ENCODE peak calls at places on chromosomes 12 and 14, in seven cellular contexts. A, L, P, C, N, T and I are unnamed samples.
A peak's percentile ranks its signal among the peaks of the same experiment; 100 is the strongest.

GRCh38 chr12:71904629-71905028 is 34.0 kb upstream of the TPH2 start:
- DNase-seq in A (no peak), L (no peak), P (no peak), C (no peak), N (no peak), T (no peak), I (no peak)

GRCh38 chr12:122947352-122947792 is 18.9 kb downstream of the ABCB9 start:
- DNase-seq in A (no peak), L (no peak), P (no peak), C (no peak), N (no peak), T (no peak), I (no peak)

GRCh38 chr12:5720405-5721045 is 224.5 kb downstream of the ANO2 start:
- DNase-seq in A (no peak), L (no peak), P (no peak), C (no peak), N (no peak), T (no peak), I (no peak)

GRCh38 chr12:62291888-62292760 is 31.9 kb downstream of the USP15 start:
- DNase-seq in A (no peak), L (no peak), P (no peak), C (no peak), N (peak; percentile 9), T (no peak), I (no peak)

GRCh38 chr12:55942577-55943136 is 11.7 kb downstream of the DGKA start:
- DNase-seq in A (no peak), L (no peak), P (no peak), C (no peak), N (no peak), T (no peak), I (no peak)

GRCh38 chr12:40788276-40788675 is 96.0 kb downstream of the CNTN1 start:
- DNase-seq in A (no peak), L (no peak), P (no peak), C (no peak), N (no peak), T (no peak), I (no peak)

GRCh38 chr14:85536835-85537195 is 6.9 kb downstream of the FLRT2 start:
- DNase-seq in A (no peak), L (no peak), P (no peak), C (no peak), N (no peak), T (no peak), I (no peak)

GRCh38 chr14:85214471-85214870 is 315.5 kb upstream of the FLRT2 start:
- DNase-seq in A (no peak), L (no peak), P (no peak), C (no peak), N (no peak), T (no peak), I (no peak)

GRCh38 chr14:89303452-89304435 is 113.3 kb downstream of the FOXN3 start:
- DNase-seq in A (peak; percentile 76), L (no peak), P (no peak), C (no peak), N (peak; percentile 12), T (no peak), I (no peak)

GRCh38 chr12:63822352-63822751 is 22.1 kb upstream of the SRGAP1 start:
- DNase-seq in A (no peak), L (no peak), P (no peak), C (no peak), N (no peak), T (no peak), I (no peak)

GRCh38 chr12:54749191-54749818 is 101.1 kb upstream of the DCD start:
- DNase-seq in A (peak; percentile 5), L (no peak), P (peak; percentile 37), C (peak; percentile 36), N (peak; percentile 26), T (peak; percentile 23), I (peak; percentile 40)

GRCh38 chr14:104319489-104320241 is 181.3 kb downstream of the KIF26A start:
- DNase-seq in A (no peak), L (no peak), P (no peak), C (no peak), N (no peak), T (no peak), I (no peak)

GRCh38 chr12:29581641-29582040 is 84.2 kb upstream of the OVCH1 start:
- DNase-seq in A (no peak), L (no peak), P (no peak), C (no peak), N (no peak), T (no peak), I (no peak)

GRCh38 chr14:104096751-104097700 is 11.5 kb downstream of the ASPG start:
- DNase-seq in A (no peak), L (no peak), P (no peak), C (no peak), N (no peak), T (no peak), I (no peak)

GRCh38 chr14:63555572-63555971 is 12.4 kb upstream of the PPP2R5E start:
- DNase-seq in A (no peak), L (no peak), P (no peak), C (no peak), N (no peak), T (no peak), I (no peak)

GRCh38 chr12:95385246-95385645 is 88.7 kb upstream of the METAP2 start:
- DNase-seq in A (no peak), L (no peak), P (no peak), C (no peak), N (no peak), T (no peak), I (peak; percentile 40)

GRCh38 chr14:30874120-30874998 is at the start of gene COCH:
- DNase-seq in A (no peak), L (no peak), P (peak; percentile 4), C (peak; percentile 81), N (peak; percentile 71), T (peak; percentile 92), I (no peak)

GRCh38 chr12:105256011-105256410 is 20.0 kb upstream of the APPL2 start:
- DNase-seq in A (no peak), L (no peak), P (no peak), C (no peak), N (no peak), T (no peak), I (no peak)

GRCh38 chr14:59253527-59253926 is 65.1 kb downstream of the DAAM1 start:
- DNase-seq in A (no peak), L (no peak), P (no peak), C (no peak), N (no peak), T (no peak), I (no peak)

GRCh38 chr14:88952901-88953300 is 128.4 kb downstream of the TTC8 start:
- DNase-seq in A (no peak), L (no peak), P (no peak), C (no peak), N (no peak), T (no peak), I (no peak)

GRCh38 chr14:65471038-65471878 is 58.7 kb downstream of the FUT8 start:
- DNase-seq in A (peak; percentile 53), L (no peak), P (no peak), C (peak; percentile 9), N (no peak), T (no peak), I (no peak)

GRCh38 chr12:92845320-92845719 is 83.8 kb downstream of the EEA1 start:
- DNase-seq in A (no peak), L (no peak), P (no peak), C (no peak), N (peak; percentile 9), T (no peak), I (no peak)

DNA sequence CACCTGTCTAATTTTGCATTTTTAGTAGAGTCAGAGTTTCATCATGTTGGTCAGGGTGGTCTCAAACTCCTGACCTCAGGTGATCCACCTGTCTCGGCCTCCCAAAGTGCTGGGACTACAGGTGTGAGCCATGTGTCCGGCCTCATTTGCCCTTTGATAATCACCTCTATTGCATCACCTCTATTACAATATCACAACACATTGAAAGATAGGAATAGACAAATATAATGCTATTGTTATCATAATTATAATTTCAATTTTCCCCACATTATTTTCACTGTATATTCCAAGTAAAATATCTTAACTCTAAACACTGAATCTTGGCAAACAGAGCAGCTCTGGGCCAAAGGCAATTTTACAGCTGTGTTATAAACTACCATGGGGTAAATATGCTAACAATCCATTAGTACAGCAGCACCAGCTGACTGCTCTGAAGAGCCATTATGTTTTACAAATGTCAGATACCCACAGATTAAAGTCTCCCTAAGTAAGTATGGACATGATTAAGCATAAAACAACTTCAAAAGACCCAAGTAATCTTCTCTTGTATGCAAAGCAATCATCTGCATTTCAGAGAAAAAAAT is 173.2 kb downstream of the MED13L start:
- DNase-seq in A (no peak), L (no peak), P (no peak), C (no peak), N (no peak), T (no peak), I (no peak)
- TF ChIP-seq JUND in A (no peak), L (no peak), P (no peak), C (no peak), N (no peak), T (no peak), I (no peak)

GRCh38 chr14:25406818-25407217 is 356.9 kb upstream of the STXBP6 start:
- DNase-seq in A (no peak), L (peak; percentile 47), P (no peak), C (peak; percentile 6), N (peak; percentile 68), T (no peak), I (peak; percentile 84)
- TF ChIP-seq JUND in A (no peak), L (no peak), P (no peak), C (no peak), N (no peak), T (no peak), I (no peak)

GRCh38 chr12:128823216-128823915 is 392 bp downstream of the SLC15A4 start:
- DNase-seq in A (no peak), L (no peak), P (no peak), C (peak; percentile 74), N (peak; percentile 12), T (no peak), I (peak; percentile 64)
- TF ChIP-seq JUND in A (no peak), L (no peak), P (no peak), C (no peak), N (no peak), T (no peak), I (no peak)

GRCh38 chr14:68012861-68013260 is 193.3 kb downstream of the RAD51B start:
- DNase-seq in A (no peak), L (no peak), P (no peak), C (no peak), N (no peak), T (no peak), I (no peak)

GRCh38 chr14:68013326-68013725 is 193.7 kb downstream of the RAD51B start:
- DNase-seq in A (no peak), L (no peak), P (no peak), C (no peak), N (no peak), T (no peak), I (no peak)

GRCh38 chr14:68015356-68016242 is 196.0 kb downstream of the RAD51B start:
- DNase-seq in A (no peak), L (no peak), P (no peak), C (no peak), N (no peak), T (no peak), I (no peak)

GRCh38 chr14:68016243-68016914 is 196.8 kb downstream of the RAD51B start:
- DNase-seq in A (no peak), L (no peak), P (no peak), C (no peak), N (no peak), T (no peak), I (no peak)

DNA sequence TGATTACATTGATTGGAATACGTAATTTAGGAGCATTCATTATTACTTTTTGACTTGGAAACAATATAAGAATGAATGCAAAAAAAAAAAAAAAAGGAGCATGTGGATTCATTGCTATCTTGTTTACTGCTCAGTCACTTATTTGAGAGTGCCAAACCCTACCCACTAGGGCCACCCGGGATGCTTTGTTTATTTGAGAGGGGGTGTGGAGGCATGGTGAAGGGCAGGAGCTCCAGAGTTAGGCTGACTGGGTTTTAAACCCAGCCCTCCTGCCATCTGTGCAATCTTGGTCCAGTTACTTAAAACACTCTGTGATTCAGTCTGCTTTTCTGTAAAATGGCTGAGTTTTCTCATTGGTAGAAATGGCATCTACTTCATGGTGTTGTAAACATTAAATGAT is 195.2 kb downstream of the RAD51B start:
- DNase-seq in A (no peak), L (no peak), P (no peak), C (no peak), N (no peak), T (no peak), I (no peak)
- TF ChIP-seq JUND in A (no peak), L (no peak), P (no peak), C (no peak), N (no peak), T (no peak), I (no peak)